ENCODE peak calls at places on chromosomes 5 and 9, in nine cellular contexts. S is tibial nerve, K is cardiac fibroblast, O is OCI-LY7, W is cardiac muscle cell, M is heart left ventricle, V is HCT116, G is gastrocnemius medialis, D is astrocyte of the cerebellum. Z is an unnamed sample.

GRCh38 chr5:67395790-67396418 is 199.3 kb upstream of the CD180 start:
- DNase-seq in S (no peak), K (peak), O (no peak), W (no peak), M (no peak), V (no peak), G (no peak), D (no peak), Z (no peak)

GRCh38 chr9:129145841-129146292 is 32.2 kb downstream of the IER5L start:
- DNase-seq in S (no peak), K (peak), O (no peak), W (peak), M (peak), V (no peak), G (no peak), D (peak), Z (peak)

GRCh38 chr5:6676702-6677101 is 36.5 kb upstream of the TENT4A start:
- DNase-seq in S (no peak), K (peak), O (no peak), W (no peak), M (no peak), V (no peak), G (no peak), D (no peak), Z (no peak)

GRCh38 chr9:122029898-122030297 is 63.2 kb downstream of the TTLL11 start:
- DNase-seq in S (no peak), K (peak), O (no peak), W (no peak), M (no peak), V (no peak), G (no peak), D (no peak), Z (no peak)

GRCh38 chr9:68501159-68501506 is 39.5 kb downstream of the TMEM252 start:
- DNase-seq in S (no peak), K (peak), O (no peak), W (no peak), M (no peak), V (no peak), G (no peak), D (no peak), Z (no peak)

GRCh38 chr5:76583163-76584047 is 39.8 kb downstream of the F2RL2 start:
- DNase-seq in S (no peak), K (peak), O (peak), W (no peak), M (no peak), V (peak), G (no peak), D (no peak), Z (no peak)

GRCh38 chr9:124285903-124286291 is 28.1 kb downstream of the NEK6 start:
- DNase-seq in S (peak), K (peak), O (no peak), W (no peak), M (peak), V (no peak), G (peak), D (peak), Z (peak)

GRCh38 chr5:13664377-13664776 is 280.1 kb downstream of the DNAH5 start:
- DNase-seq in S (no peak), K (peak), O (no peak), W (no peak), M (no peak), V (no peak), G (no peak), D (peak), Z (peak)

GRCh38 chr5:149452665-149453617 is 73.8 kb upstream of the IL17B start:
- DNase-seq in S (no peak), K (peak), O (no peak), W (no peak), M (peak), V (no peak), G (peak), D (peak), Z (peak)

GRCh38 chr5:111299067-111299481 is 74.9 kb downstream of the CAMK4 start:
- DNase-seq in S (no peak), K (peak), O (peak), W (no peak), M (no peak), V (no peak), G (no peak), D (no peak), Z (no peak)

GRCh38 chr9:134099123-134099761 is 31.4 kb upstream of the BRD3 start:
- DNase-seq in S (no peak), K (peak), O (peak), W (peak), M (no peak), V (peak), G (no peak), D (no peak), Z (no peak)

GRCh38 chr5:179284751-179285191 is 60.5 kb downstream of the ADAMTS2 start:
- DNase-seq in S (no peak), K (peak), O (no peak), W (no peak), M (no peak), V (no peak), G (peak), D (no peak), Z (no peak)

GRCh38 chr5:133240425-133241091 is 188.7 kb downstream of the HSPA4 start:
- DNase-seq in S (no peak), K (peak), O (no peak), W (no peak), M (no peak), V (peak), G (peak), D (peak), Z (peak)

GRCh38 chr9:108040783-108041182 is 551.2 kb upstream of the KLF4 start:
- DNase-seq in S (no peak), K (peak), O (no peak), W (no peak), M (no peak), V (no peak), G (peak), D (no peak), Z (no peak)

DNA sequence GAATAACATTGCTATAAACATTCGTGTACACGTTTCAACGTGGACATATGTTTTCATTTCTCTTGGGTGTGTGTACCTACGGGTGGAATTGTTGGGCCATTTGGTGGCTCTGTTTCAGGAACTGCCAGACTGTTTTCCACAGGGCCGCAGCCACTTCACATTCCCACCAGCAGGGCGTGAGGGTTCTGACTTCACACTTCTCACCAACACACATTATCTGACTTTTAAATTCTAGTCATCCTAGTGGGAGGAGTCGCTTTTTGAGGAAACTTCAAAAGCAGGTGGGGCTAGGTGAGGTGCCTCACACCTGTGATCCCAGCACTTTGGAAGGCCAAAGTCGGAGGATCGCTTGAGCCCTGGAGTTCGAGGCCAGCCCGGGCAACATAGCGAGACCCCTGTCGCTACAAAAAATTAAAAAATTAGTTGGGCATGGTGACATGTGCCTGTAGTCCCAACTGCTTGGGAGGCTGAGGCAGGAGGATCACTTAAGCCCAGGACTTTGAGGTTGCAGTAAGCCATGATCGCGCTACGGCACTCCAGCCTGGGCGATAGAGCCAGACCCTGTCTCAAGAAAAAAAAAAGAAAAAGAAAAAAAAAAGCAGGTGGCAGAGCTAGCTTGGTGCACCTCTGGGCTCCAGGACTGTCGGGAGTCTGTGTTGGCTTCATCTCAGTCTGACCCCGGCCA is 28.5 kb downstream of the TSPAN17 start:
- DNase-seq in S (no peak), K (peak), O (no peak), W (peak), M (no peak), V (peak), G (no peak), D (no peak), Z (no peak)
- TF ChIP-seq CTCF in S (no peak), K (peak), O (peak), W (peak), M (peak), V (peak), G (no peak), D (peak), Z (peak)

DNA sequence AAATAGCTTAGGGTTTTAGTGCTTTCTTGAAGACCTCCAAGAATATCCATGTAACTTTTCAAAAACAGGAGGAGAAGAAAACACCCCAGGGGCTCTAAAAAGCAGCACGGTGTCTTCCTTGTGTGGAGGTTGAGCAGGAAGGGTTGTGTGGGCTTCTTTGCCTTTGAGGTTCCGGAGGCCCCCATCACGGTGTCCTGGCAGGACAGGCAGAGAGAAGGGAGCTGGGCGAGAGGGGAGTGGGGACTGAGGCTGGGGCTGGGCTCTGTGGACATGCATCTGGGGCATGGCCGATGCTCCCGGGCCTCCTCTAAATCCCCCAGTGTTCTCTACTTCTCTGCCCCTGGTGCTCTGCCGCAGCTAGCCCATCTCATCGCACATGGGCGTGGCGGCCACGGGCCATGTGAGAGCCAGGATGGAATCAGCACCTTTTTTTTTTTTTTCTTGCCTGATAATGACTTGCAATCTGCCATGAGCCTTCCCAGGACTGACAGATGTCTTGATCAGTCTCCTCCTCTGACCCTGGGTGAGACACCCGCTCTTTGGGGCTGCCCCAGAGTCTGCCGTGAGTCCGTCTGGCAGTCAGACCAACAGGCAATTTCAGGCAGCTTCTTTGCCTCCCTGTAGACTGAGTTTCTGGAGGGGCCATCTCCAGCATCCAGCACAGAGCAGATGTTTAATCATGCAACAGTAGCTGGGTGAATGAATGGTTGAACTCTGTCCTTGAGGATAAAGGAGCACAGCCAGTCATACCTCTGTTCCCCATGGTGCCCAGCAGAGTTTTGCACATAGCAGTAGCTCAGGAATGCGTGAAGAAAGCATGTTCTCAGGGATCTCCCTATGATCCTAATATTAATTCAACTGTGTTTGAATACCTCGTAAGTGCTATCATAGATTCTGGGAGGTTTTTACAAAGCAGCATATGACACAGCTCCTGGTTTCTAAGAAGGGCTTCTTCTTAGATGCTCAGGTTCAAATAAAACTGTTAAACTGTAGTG is 12.1 kb downstream of the CXCL14 start:
- DNase-seq in S (no peak), K (no peak), O (no peak), W (no peak), M (no peak), V (no peak), G (no peak), D (no peak), Z (no peak)
- TF ChIP-seq CTCF in S (no peak), K (no peak), O (peak), W (no peak), M (no peak), V (no peak), G (no peak), D (no peak), Z (no peak)

GRCh38 chr5:128695791-128696520 is 157.9 kb upstream of the FBN2 start:
- DNase-seq in S (no peak), K (peak), O (no peak), W (no peak), M (no peak), V (no peak), G (no peak), D (no peak), Z (no peak)
- TF ChIP-seq CTCF in S (no peak), K (peak), O (peak), W (peak), M (no peak), V (peak), G (no peak), D (peak), Z (peak)

GRCh38 chr5:61416010-61416409 is 84.0 kb downstream of the ZSWIM6 start:
- DNase-seq in S (no peak), K (no peak), O (no peak), W (no peak), M (no peak), V (no peak), G (no peak), D (no peak), Z (no peak)

GRCh38 chr5:61417851-61418250 is 85.8 kb downstream of the ZSWIM6 start:
- DNase-seq in S (no peak), K (no peak), O (no peak), W (no peak), M (no peak), V (no peak), G (no peak), D (no peak), Z (no peak)

GRCh38 chr5:61417345-61417744 is 85.3 kb downstream of the ZSWIM6 start:
- DNase-seq in S (no peak), K (no peak), O (no peak), W (no peak), M (no peak), V (no peak), G (no peak), D (no peak), Z (no peak)

GRCh38 chr5:61414806-61415205 is 82.7 kb downstream of the ZSWIM6 start:
- DNase-seq in S (no peak), K (no peak), O (no peak), W (no peak), M (no peak), V (no peak), G (no peak), D (no peak), Z (no peak)

DNA sequence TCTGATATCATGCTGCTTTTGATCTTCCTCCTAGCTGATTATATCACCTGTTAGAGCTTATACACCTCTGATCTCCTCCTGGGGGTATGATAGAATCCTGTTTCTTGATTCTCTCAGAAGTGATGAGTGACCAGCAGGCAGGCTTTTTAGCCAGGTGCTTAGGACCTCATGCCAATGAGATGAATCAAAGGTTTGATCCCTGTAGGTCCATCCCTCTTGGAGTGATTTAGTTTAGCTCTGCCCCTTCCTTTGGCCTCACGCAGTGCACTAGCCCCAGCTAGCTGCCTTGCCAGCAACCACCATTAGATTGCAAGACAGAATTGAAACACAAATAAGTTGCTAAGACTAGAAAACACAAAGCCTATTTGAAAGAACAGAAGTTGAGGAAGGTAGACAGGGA is 84.4 kb downstream of the ZSWIM6 start:
- DNase-seq in S (no peak), K (no peak), O (no peak), W (no peak), M (no peak), V (peak), G (no peak), D (no peak), Z (no peak)
- TF ChIP-seq CTCF in S (no peak), K (no peak), O (no peak), W (no peak), M (no peak), V (peak), G (no peak), D (no peak), Z (no peak)

DNA sequence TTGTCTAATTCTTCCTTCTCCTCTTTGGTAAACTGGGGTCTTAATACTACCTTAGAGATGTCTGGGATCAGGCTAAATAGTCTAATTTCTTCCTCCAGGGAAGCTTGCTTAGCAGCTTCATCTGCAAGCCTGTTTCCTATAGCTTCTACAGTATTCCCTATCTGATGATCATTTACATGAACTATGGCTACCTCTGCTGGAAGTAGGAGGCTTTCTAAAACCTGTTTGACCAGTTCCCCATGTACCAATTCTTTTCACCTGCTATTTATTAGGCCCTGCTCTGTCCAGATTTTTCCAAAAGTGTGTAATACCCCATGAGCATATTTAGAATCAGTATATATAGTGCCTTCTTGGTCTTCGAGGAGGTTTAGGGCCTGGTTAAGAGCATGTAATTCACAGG is 619.8 kb downstream of the HINT1 start:
- DNase-seq in S (no peak), K (no peak), O (no peak), W (no peak), M (no peak), V (no peak), G (no peak), D (no peak), Z (no peak)
- TF ChIP-seq CTCF in S (no peak), K (no peak), O (no peak), W (no peak), M (no peak), V (peak), G (no peak), D (no peak), Z (no peak)

DNA sequence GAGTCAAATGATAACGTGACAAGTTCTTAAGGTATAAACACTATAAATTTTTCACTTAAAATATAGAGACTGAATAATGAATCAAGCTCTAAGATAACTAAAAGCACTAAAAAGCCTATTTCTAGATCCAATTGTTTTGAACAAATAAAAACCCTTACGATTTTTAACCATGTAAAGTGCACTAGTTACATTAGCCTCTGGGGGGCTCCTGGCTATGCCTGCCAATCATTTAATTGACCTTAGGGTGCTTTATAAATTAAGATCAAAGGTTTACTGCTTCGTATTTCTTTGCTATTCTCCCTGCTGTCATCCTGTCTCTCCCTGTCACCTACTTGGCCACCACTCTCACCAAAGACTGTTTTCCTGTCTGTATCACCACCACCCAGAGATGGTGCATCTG is 133.4 kb downstream of the ESM1 start:
- DNase-seq in S (no peak), K (no peak), O (no peak), W (no peak), M (no peak), V (no peak), G (no peak), D (no peak), Z (no peak)
- TF ChIP-seq CTCF in S (no peak), K (no peak), O (peak), W (no peak), M (no peak), V (peak), G (no peak), D (no peak), Z (no peak)

DNA sequence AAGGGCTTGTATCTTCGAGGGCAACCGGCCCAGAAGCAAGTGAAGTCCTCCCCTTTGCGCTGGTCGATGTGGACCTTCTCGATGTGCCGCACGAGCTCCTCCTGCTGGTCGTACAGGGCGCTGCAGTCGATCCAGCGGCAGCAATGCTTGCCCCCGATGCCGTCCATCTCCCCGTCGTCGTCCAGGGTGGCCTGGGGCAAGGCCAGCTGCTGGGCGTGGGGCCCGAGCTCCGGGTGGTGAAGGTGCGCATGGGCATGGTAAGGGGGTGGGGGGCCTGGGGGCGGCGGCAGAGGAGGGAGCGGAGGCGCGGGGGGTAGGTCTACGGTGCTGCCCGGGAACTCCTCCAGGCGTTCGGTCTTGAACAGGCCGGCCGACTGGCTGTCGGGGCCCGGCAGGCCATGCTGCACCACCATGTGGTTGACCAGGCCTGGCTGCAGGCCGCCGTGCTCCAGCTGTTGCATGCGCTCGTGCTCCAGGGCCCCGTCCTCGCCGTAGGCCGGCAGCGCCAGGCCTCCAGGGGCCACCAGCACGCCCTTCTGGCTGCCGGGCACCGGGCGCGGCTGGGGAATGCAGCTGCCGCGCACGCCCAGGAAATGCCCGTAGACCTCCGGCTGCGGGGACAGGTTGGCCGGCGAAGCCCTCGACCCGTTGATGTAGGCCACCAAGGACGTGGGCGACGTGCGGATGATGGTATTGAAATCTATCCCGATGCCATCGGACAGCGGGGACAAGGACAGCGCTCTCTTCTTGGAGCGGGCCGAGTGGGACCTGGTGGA is 181.8 kb downstream of the GLIS3 start:
- DNase-seq in S (no peak), K (no peak), O (peak), W (no peak), M (no peak), V (no peak), G (no peak), D (no peak), Z (no peak)
- TF ChIP-seq CTCF in S (no peak), K (peak), O (peak), W (peak), M (peak), V (peak), G (no peak), D (peak), Z (peak)

DNA sequence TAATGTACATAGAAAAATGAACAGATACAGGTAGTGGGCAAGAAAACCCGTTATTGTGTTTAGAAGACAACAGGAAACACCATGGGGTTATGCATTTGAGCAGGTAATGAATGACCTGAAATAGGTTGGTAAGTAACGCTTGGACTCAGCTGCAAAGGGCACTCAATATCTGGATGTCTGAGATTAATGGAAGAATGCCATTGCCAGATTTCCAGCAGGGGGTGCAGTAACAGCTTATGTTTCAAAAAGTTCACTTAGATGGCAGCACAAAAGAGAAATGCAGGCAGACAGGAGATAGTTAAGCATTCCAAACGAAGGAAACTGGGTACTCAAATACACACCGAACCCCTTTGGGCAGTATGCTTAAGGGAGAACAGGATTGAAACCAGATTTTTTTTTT is 285.5 kb upstream of the VLDLR start:
- DNase-seq in S (no peak), K (peak), O (no peak), W (peak), M (no peak), V (no peak), G (no peak), D (no peak), Z (no peak)
- TF ChIP-seq CTCF in S (no peak), K (peak), O (peak), W (peak), M (peak), V (peak), G (no peak), D (peak), Z (peak)